ENCODE peak calls at places on chromosomes 1 and 21, in six cellular contexts. M, G, I, V, J and U are unnamed samples.

GRCh38 chr21:15967661-15968060 is 237.9 kb downstream of the USP25 start:
- DNase-seq in J (no peak), G (no peak), I (no peak), V (no peak), M (no peak), U (no peak)

GRCh38 chr1:101235696-101236545 is 898 bp upstream of the S1PR1 start:
- DNase-seq in G (no peak), M (no peak), V (no peak), J (peak; percentile 60), I (peak; percentile 76), U (peak; percentile 44)

GRCh38 chr1:6625579-6626149 is 996 bp downstream of the THAP3 start:
- DNase-seq in I (no peak), J (no peak), V (peak; percentile 56), G (no peak), M (peak; percentile 43), U (no peak)

GRCh38 chr1:148362141-148362929 is 120.8 kb downstream of the PPIAL4G start:
- DNase-seq in J (no peak), V (no peak), G (no peak), M (no peak), I (peak; percentile 54), U (peak; percentile 76)

GRCh38 chr1:185144233-185144632 is 12.5 kb downstream of the TRMT1L start:
- DNase-seq in M (no peak), I (no peak), G (no peak), J (no peak), V (no peak), U (no peak)

GRCh38 chr1:99365121-99365520 is 100.8 kb downstream of the PLPPR4 start:
- DNase-seq in M (no peak), I (no peak), V (no peak), J (no peak), G (no peak), U (no peak)

GRCh38 chr1:4133541-4133940 is 233.5 kb upstream of the C1orf174 start:
- DNase-seq in V (no peak), G (no peak), J (no peak), M (no peak), I (no peak), U (no peak)

GRCh38 chr1:209341689-209342420 is 241.7 kb upstream of the CAMK1G start:
- DNase-seq in J (no peak), I (no peak), G (no peak), V (no peak), M (no peak), U (no peak)

GRCh38 chr1:184888505-184888904 is 85.8 kb downstream of the NIBAN1 start:
- DNase-seq in M (no peak), G (no peak), I (no peak), J (no peak), V (no peak), U (no peak)

GRCh38 chr1:81208441-81208840 is 592.3 kb upstream of the ADGRL2 start:
- DNase-seq in J (no peak), M (no peak), G (no peak), V (no peak), I (no peak), U (no peak)

GRCh38 chr1:62082456-62083363 is 111.9 kb upstream of the L1TD1 start:
- DNase-seq in V (peak; percentile 73), I (no peak), G (peak; percentile 15), J (peak; percentile 21), M (peak; percentile 24), U (peak; percentile 57)

GRCh38 chr1:29590583-29591555 is 354.5 kb downstream of the PTPRU start:
- DNase-seq in G (no peak), J (no peak), M (no peak), I (no peak), V (no peak), U (no peak)

GRCh38 chr1:222606757-222607156 is 11.1 kb upstream of the MIA3 start:
- DNase-seq in I (no peak), G (no peak), M (no peak), J (no peak), V (no peak), U (no peak)

GRCh38 chr1:83810160-83810559 is 188.8 kb downstream of the TTLL7 start:
- DNase-seq in M (no peak), I (no peak), V (peak; percentile 54), G (no peak), J (no peak), U (no peak)

GRCh38 chr1:32774950-32775634 is 42.1 kb downstream of the YARS1 start:
- DNase-seq in I (no peak), J (no peak), G (no peak), M (no peak), V (no peak), U (no peak)

GRCh38 chr1:12450090-12450764 is 167.8 kb downstream of the DHRS3 start:
- DNase-seq in V (no peak), I (no peak), M (peak; percentile 73), J (no peak), G (peak; percentile 72), U (no peak)

GRCh38 chr1:33455537-33456301 is 16.7 kb upstream of the ZSCAN20 start:
- DNase-seq in V (peak; percentile 90), J (peak; percentile 42), M (peak; percentile 69), I (peak; percentile 4), G (peak; percentile 70), U (peak; percentile 52)

GRCh38 chr1:22018583-22019559 is 17.4 kb downstream of the CELA3A start:
- DNase-seq in J (no peak), G (no peak), I (peak; percentile 56), V (peak; percentile 71), M (peak; percentile 93), U (no peak)

GRCh38 chr1:19123837-19124236 is 86.2 kb downstream of the UBR4 start:
- DNase-seq in G (peak; percentile 4), V (no peak), J (no peak), M (peak; percentile 75), I (no peak), U (no peak)

GRCh38 chr1:25715888-25716287 is 84.1 kb upstream of the SELENON start:
- DNase-seq in V (no peak), J (no peak), I (no peak), M (no peak), G (no peak), U (no peak)

GRCh38 chr1:9317591-9318331 is 25.1 kb downstream of the SPSB1 start:
- DNase-seq in J (peak; percentile 6), M (no peak), I (no peak), V (peak; percentile 52), G (no peak), U (no peak)

GRCh38 chr21:18384771-18385170 is 18.8 kb downstream of the TMPRSS15 start:
- DNase-seq in G (no peak), M (no peak), I (no peak), J (no peak), V (peak; percentile 64), U (no peak)

GRCh38 chr1:155078496-155079209 is at the start of gene EFNA3:
- DNase-seq in I (no peak), J (peak; percentile 81), M (peak; percentile 62), V (peak; percentile 82), G (peak; percentile 35), U (peak; percentile 84)

GRCh38 chr21:37799193-37800121 is 116.8 kb downstream of the KCNJ6 start:
- DNase-seq in M (no peak), I (no peak), V (no peak), G (no peak), J (no peak), U (no peak)

GRCh38 chr21:36820176-36821031 is 121.5 kb downstream of the SIM2 start:
- DNase-seq in J (peak; percentile 25), G (no peak), I (no peak), V (no peak), M (no peak), U (peak; percentile 84)

GRCh38 chr21:33734326-33734725 is 92.0 kb downstream of the ITSN1 start:
- DNase-seq in M (no peak), J (no peak), G (no peak), V (no peak), I (no peak), U (no peak)

GRCh38 chr1:78676347-78676982 is 26.8 kb downstream of the IFI44 start:
- DNase-seq in G (peak; percentile 78), V (peak; percentile 88), M (peak; percentile 58), J (peak; percentile 14), I (no peak), U (no peak)

GRCh38 chr1:44347280-44347679 is 7.8 kb downstream of the ERI3 start:
- DNase-seq in V (no peak), J (no peak), G (no peak), I (no peak), M (no peak), U (no peak)

GRCh38 chr21:37916795-37917142 is 512 bp upstream of the KCNJ6 start:
- DNase-seq in I (no peak), G (no peak), J (peak; percentile 62), M (no peak), V (no peak), U (peak; percentile 83)

GRCh38 chr1:28601696-28602095 is 9.6 kb downstream of the RAB42 start:
- DNase-seq in V (no peak), G (no peak), J (no peak), M (peak; percentile 67), I (peak; percentile 29), U (no peak)